ENCODE peak calls at places on chromosomes 5 and 9, in ten cellular contexts. D, H, Z, R, E, F, Q, T, M and S are unnamed samples.

GRCh38 chr9:131645078-131645776 is 94.6 kb downstream of the RAPGEF1 start:
- DNase-seq in D (no peak), H (no peak), Z (no peak), R (no peak), E (no peak), F (no peak), Q (no peak), T (no peak), M (no peak), S (peak)

GRCh38 chr9:131701789-131702337 is 38.0 kb downstream of the RAPGEF1 start:
- DNase-seq in D (no peak), H (no peak), Z (peak), R (peak), E (no peak), F (no peak), Q (no peak), T (no peak), M (no peak), S (no peak)

GRCh38 chr5:144352318-144352717 is 181.6 kb downstream of the KCTD16 start:
- DNase-seq in D (no peak), H (no peak), Z (no peak), R (no peak), E (no peak), F (no peak), Q (no peak), T (no peak), M (no peak), S (no peak)

GRCh38 chr5:17000296-17000939 is 64.3 kb upstream of the MYO10 start:
- DNase-seq in D (peak), H (no peak), Z (no peak), R (peak), E (peak), F (no peak), Q (no peak), T (no peak), M (no peak), S (no peak)

GRCh38 chr9:119289740-119290139 is 79.5 kb downstream of the BRINP1 start:
- DNase-seq in D (peak), H (peak), Z (peak), R (no peak), E (peak), F (peak), Q (peak), T (peak), M (no peak), S (peak)

GRCh38 chr9:33942471-33943083 is 106.1 kb downstream of the UBAP2 start:
- DNase-seq in D (peak), H (no peak), Z (no peak), R (peak), E (peak), F (peak), Q (peak), T (no peak), M (no peak), S (peak)

GRCh38 chr9:37441776-37442370 is 19.4 kb downstream of the GRHPR start:
- DNase-seq in D (no peak), H (no peak), Z (no peak), R (no peak), E (no peak), F (no peak), Q (no peak), T (no peak), M (no peak), S (no peak)

GRCh38 chr9:108994695-108995094 is 18.6 kb downstream of the CTNNAL1 start:
- DNase-seq in D (no peak), H (peak), Z (no peak), R (peak), E (no peak), F (peak), Q (no peak), T (peak), M (no peak), S (no peak)

GRCh38 chr9:70411930-70412677 is 2.4 kb downstream of the KLF9 start:
- DNase-seq in D (peak), H (no peak), Z (peak), R (peak), E (peak), F (no peak), Q (peak), T (peak), M (peak), S (peak)

GRCh38 chr9:75027187-75028107 is 646 bp downstream of the CARNMT1 start:
- DNase-seq in D (peak), H (peak), Z (peak), R (peak), E (peak), F (no peak), Q (peak), T (peak), M (peak), S (peak)

GRCh38 chr5:44914221-44914620 is 105.5 kb downstream of the MRPS30 start:
- DNase-seq in D (no peak), H (no peak), Z (no peak), R (no peak), E (no peak), F (no peak), Q (no peak), T (no peak), M (no peak), S (no peak)

GRCh38 chr9:70924380-70924779 is 197.0 kb downstream of the TRPM3 start:
- DNase-seq in D (peak), H (no peak), Z (no peak), R (peak), E (peak), F (peak), Q (no peak), T (no peak), M (no peak), S (no peak)

GRCh38 chr5:93186031-93186682 is 394.9 kb downstream of the NR2F1-AS1 start:
- DNase-seq in D (peak), H (no peak), Z (no peak), R (peak), E (peak), F (no peak), Q (no peak), T (no peak), M (no peak), S (no peak)

GRCh38 chr5:149677721-149678120 is 52.4 kb upstream of the PPARGC1B start:
- DNase-seq in D (no peak), H (no peak), Z (no peak), R (no peak), E (no peak), F (no peak), Q (no peak), T (no peak), M (no peak), S (no peak)

GRCh38 chr9:121819511-121820231 is 168.2 kb downstream of the DAB2IP start:
- DNase-seq in D (peak), H (peak), Z (peak), R (peak), E (peak), F (no peak), Q (no peak), T (no peak), M (no peak), S (no peak)

GRCh38 chr5:16082053-16082452 is 97.5 kb downstream of the MARCHF11 start:
- DNase-seq in D (no peak), H (no peak), Z (peak), R (peak), E (peak), F (no peak), Q (no peak), T (no peak), M (no peak), S (no peak)

GRCh38 chr9:134344068-134344820 is 18.0 kb downstream of the RXRA start:
- DNase-seq in D (no peak), H (peak), Z (peak), R (no peak), E (peak), F (no peak), Q (no peak), T (peak), M (no peak), S (no peak)

GRCh38 chr9:133540336-133541025 is 6.0 kb downstream of the ADAMTSL2 start:
- DNase-seq in D (no peak), H (peak), Z (no peak), R (no peak), E (no peak), F (no peak), Q (no peak), T (no peak), M (no peak), S (no peak)

GRCh38 chr5:93915142-93915553 is 173.7 kb upstream of the POU5F2 start:
- DNase-seq in D (no peak), H (peak), Z (peak), R (peak), E (peak), F (peak), Q (peak), T (peak), M (no peak), S (peak)

GRCh38 chr5:125401724-125402622 is 655.5 kb upstream of the ZNF608 start:
- DNase-seq in D (peak), H (no peak), Z (no peak), R (no peak), E (no peak), F (no peak), Q (no peak), T (no peak), M (no peak), S (peak)

GRCh38 chr9:71816782-71817549 is 48.7 kb upstream of the CEMIP2 start:
- DNase-seq in D (no peak), H (no peak), Z (no peak), R (no peak), E (no peak), F (no peak), Q (no peak), T (no peak), M (no peak), S (peak)

GRCh38 chr9:76562511-76562911 is 103.5 kb downstream of the GCNT1 start:
- DNase-seq in D (peak), H (no peak), Z (no peak), R (peak), E (peak), F (no peak), Q (no peak), T (no peak), M (no peak), S (no peak)

GRCh38 chr9:11992866-11993265 is 700.3 kb upstream of the TYRP1 start:
- DNase-seq in D (peak), H (no peak), Z (no peak), R (no peak), E (no peak), F (no peak), Q (no peak), T (no peak), M (no peak), S (no peak)

GRCh38 chr9:74120061-74120460 is 377.1 kb upstream of the RORB start:
- DNase-seq in D (no peak), H (no peak), Z (no peak), R (no peak), E (no peak), F (no peak), Q (no peak), T (no peak), M (no peak), S (no peak)

GRCh38 chr5:154197801-154198461 is 7.4 kb downstream of the GALNT10 start:
- DNase-seq in D (peak), H (no peak), Z (no peak), R (peak), E (no peak), F (no peak), Q (peak), T (peak), M (peak), S (peak)

GRCh38 chr9:107388890-107389289 is 100.7 kb downstream of the KLF4 start:
- DNase-seq in D (no peak), H (no peak), Z (no peak), R (no peak), E (no peak), F (no peak), Q (no peak), T (no peak), M (no peak), S (no peak)

GRCh38 chr9:4579011-4579410 is 83.1 kb upstream of the PLPP6 start:
- DNase-seq in D (no peak), H (no peak), Z (no peak), R (no peak), E (peak), F (no peak), Q (no peak), T (no peak), M (no peak), S (no peak)

GRCh38 chr5:179840321-179840720 is 18.3 kb downstream of the MRNIP start:
- DNase-seq in D (no peak), H (no peak), Z (no peak), R (no peak), E (no peak), F (no peak), Q (no peak), T (no peak), M (no peak), S (no peak)

GRCh38 chr5:127839496-127840197 is 136.5 kb downstream of the CCDC192 start:
- DNase-seq in D (no peak), H (no peak), Z (no peak), R (peak), E (no peak), F (no peak), Q (no peak), T (no peak), M (no peak), S (no peak)

GRCh38 chr5:74894351-74894750 is 28.2 kb upstream of the FAM169A start:
- DNase-seq in D (no peak), H (no peak), Z (no peak), R (no peak), E (no peak), F (no peak), Q (no peak), T (no peak), M (no peak), S (no peak)

GRCh38 chr5:127848098-127848497 is 144.9 kb downstream of the CCDC192 start:
- DNase-seq in D (no peak), H (no peak), Z (no peak), R (no peak), E (no peak), F (no peak), Q (no peak), T (no peak), M (no peak), S (no peak)

GRCh38 chr9:79489241-79490000 is 82.3 kb upstream of the TLE4 start:
- DNase-seq in D (peak), H (peak), Z (peak), R (peak), E (peak), F (no peak), Q (peak), T (no peak), M (no peak), S (peak)